ENCODE peak calls at places on chromosome 14, in seven cellular contexts. F is frontal cortex, P is NCI-H1417 treated with DMSO at 0.1 percent for 48 hours, J is G401, G is iPS DF 6.9, I is hypothalamus, E is AG09319. K is an unnamed sample.

GRCh38 chr14:44910826-44911225 is 50.9 kb downstream of the KLHL28 start:
- DNase-seq in G (no peak), P (no peak), E (no peak), F (no peak), I (no peak), J (no peak), K (no peak)

GRCh38 chr14:69170848-69171247 is 17.9 kb upstream of the DCAF5 start:
- DNase-seq in J (no peak), E (no peak), F (no peak), P (no peak), G (no peak), I (no peak), K (no peak)

GRCh38 chr14:23660290-23661226 is 24.4 kb downstream of the DHRS2 start:
- DNase-seq in F (no peak), G (no peak), P (no peak), J (peak; percentile 3), I (peak; percentile 51), E (no peak), K (no peak)

GRCh38 chr14:92890830-92891598 is 31.9 kb upstream of the CHGA start:
- DNase-seq in I (peak; percentile 19), G (no peak), E (no peak), P (peak; percentile 87), F (no peak), J (no peak), K (no peak)

GRCh38 chr14:96661244-96661969 is 135.8 kb upstream of the VRK1 start:
- DNase-seq in P (no peak), F (no peak), I (no peak), J (no peak), E (no peak), G (no peak), K (no peak)

GRCh38 chr14:21136024-21136423 is 19.8 kb downstream of the OR5AU1 start:
- DNase-seq in F (no peak), J (peak; percentile 30), G (no peak), P (no peak), I (no peak), E (no peak), K (no peak)

GRCh38 chr14:39773387-39773786 is 341.2 kb upstream of the FBXO33 start:
- DNase-seq in J (no peak), G (no peak), P (no peak), I (no peak), E (no peak), F (no peak), K (no peak)

GRCh38 chr14:62357362-62357761 is 595.1 kb downstream of the SNAPC1 start:
- DNase-seq in F (no peak), I (no peak), G (no peak), J (no peak), P (no peak), E (no peak), K (no peak)

GRCh38 chr14:21940887-21941855 is 267.6 kb upstream of the OR4E1 start:
- DNase-seq in F (no peak), J (peak; percentile 1), P (no peak), G (peak; percentile 25), E (no peak), I (no peak), K (peak; percentile 20)

GRCh38 chr14:31360919-31361662 is 59.3 kb downstream of the HEATR5A start:
- DNase-seq in J (no peak), P (no peak), I (no peak), E (no peak), G (no peak), F (no peak), K (no peak)

GRCh38 chr14:71322660-71323250 is 415.5 kb downstream of the PCNX1 start:
- DNase-seq in F (peak; percentile 46), I (no peak), J (peak; percentile 73), G (no peak), P (no peak), E (peak; percentile 36), K (no peak)

GRCh38 chr14:52939427-52939826 is 11.4 kb downstream of the FERMT2 start:
- DNase-seq in E (no peak), P (no peak), I (no peak), F (no peak), J (no peak), G (no peak), K (no peak)

GRCh38 chr14:37587881-37588666 is 7.0 kb downstream of the FOXA1 start:
- DNase-seq in I (no peak), E (no peak), P (no peak), F (no peak), J (no peak), G (no peak), K (no peak)

GRCh38 chr14:90511795-90512331 is 115.0 kb downstream of the CALM1 start:
- DNase-seq in I (no peak), G (no peak), E (no peak), P (no peak), J (no peak), F (no peak), K (no peak)